ENCODE peak calls at places on chromosomes 3 and 15, in four cellular contexts. C is mucosa of descending colon, N is C1 segment of cervical spinal cord, D is NCI-H1105. T is an unnamed sample.

GRCh38 chr3:52034651-52035050 is 21.7 kb downstream of the DUSP7 start:
- DNase-seq in C (no peak), N (no peak), D (no peak), T (no peak)

GRCh38 chr3:197482001-197482400 is 73.8 kb downstream of the BDH1 start:
- DNase-seq in C (no peak), N (no peak), D (no peak), T (no peak)

GRCh38 chr15:57849332-57849731 is 142.8 kb downstream of the POLR2M start:
- DNase-seq in C (no peak), N (no peak), D (no peak), T (no peak)

GRCh38 chr3:16807981-16808380 is 76.8 kb upstream of the PLCL2 start:
- DNase-seq in C (peak; percentile 14), N (no peak), D (no peak), T (no peak)

GRCh38 chr15:101773496-101774100 is 29.7 kb upstream of the OR4F6 start:
- DNase-seq in C (peak; percentile 36), N (no peak), D (peak; percentile 18), T (peak; percentile 7)

GRCh38 chr15:74826372-74826819 is at the start of gene CPLX3:
- DNase-seq in C (peak; percentile 66), N (no peak), D (no peak), T (no peak)

GRCh38 chr3:122635789-122636188 is 44.9 kb upstream of the PARP14 start:
- DNase-seq in C (no peak), N (no peak), D (no peak), T (no peak)

GRCh38 chr3:142602630-142603339 is 6.6 kb downstream of the PLS1 start:
- DNase-seq in C (peak; percentile 48), N (no peak), D (no peak), T (no peak)

GRCh38 chr3:47504113-47504512 is 9.4 kb downstream of the ELP6 start:
- DNase-seq in C (no peak), N (no peak), D (no peak), T (no peak)

GRCh38 chr3:89238836-89239235 is 131.4 kb downstream of the EPHA3 start:
- DNase-seq in C (no peak), N (no peak), D (no peak), T (no peak)

GRCh38 chr3:21446027-21446426 is 305.0 kb downstream of the ZNF385D start:
- DNase-seq in C (no peak), N (no peak), D (no peak), T (no peak)